ENCODE peak calls at places on chromosomes 6 and 20, in nine cellular contexts. K is LHCN-M2, H is Daoy, Z is NCI-H510A treated with DMSO at 0.1 percent for 48 hours, B is aorta, F is putamen, T is A549, N is foreskin fibroblast, G is H54. P is an unnamed sample.

GRCh38 chr6:140845666-140846065 is 1287.1 kb upstream of the GJE1 start:
- DNase-seq in H (no peak), T (no peak), K (no peak), F (no peak), B (no peak), G (no peak), N (no peak), Z (no peak), P (no peak)

GRCh38 chr6:130473886-130474285 is 108.1 kb downstream of the TMEM200A start:
- DNase-seq in H (no peak), B (no peak), F (no peak), Z (no peak), K (peak; percentile 67), T (no peak), G (peak; percentile 26), N (peak; percentile 90), P (no peak)

GRCh38 chr6:3457710-3458605 is 1.1 kb upstream of the SLC22A23 start:
- DNase-seq in G (no peak), N (no peak), T (peak; percentile 63), H (peak; percentile 30), F (peak; percentile 73), B (no peak), K (no peak), Z (peak; percentile 63), P (peak; percentile 19)

GRCh38 chr6:50791900-50792508 is 26.7 kb upstream of the TFAP2B start:
- DNase-seq in N (no peak), H (peak; percentile 9), F (peak; percentile 19), B (no peak), T (peak; percentile 34), Z (peak; percentile 61), G (peak; percentile 7), K (peak; percentile 28), P (no peak)

GRCh38 chr20:2800590-2801458 is at the start of gene CPXM1:
- DNase-seq in N (no peak), F (no peak), K (no peak), T (no peak), Z (peak; percentile 58), H (peak; percentile 38), G (no peak), B (no peak), P (no peak)

GRCh38 chr6:166905013-166905412 is 51.3 kb downstream of the RNASET2 start:
- DNase-seq in K (no peak), B (no peak), N (no peak), G (no peak), Z (no peak), H (no peak), T (no peak), F (no peak), P (no peak)

GRCh38 chr6:162922816-162923215 is 195.0 kb downstream of the PACRG start:
- DNase-seq in B (no peak), N (no peak), F (no peak), Z (no peak), G (no peak), T (no peak), K (no peak), H (no peak), P (no peak)

GRCh38 chr6:42099340-42100028 is 42.9 kb downstream of the C6orf132 start:
- DNase-seq in F (peak; percentile 17), T (no peak), N (peak; percentile 32), K (peak; percentile 71), Z (no peak), H (peak; percentile 85), B (no peak), G (peak; percentile 77), P (peak; percentile 40)

GRCh38 chr20:22374678-22375590 is 209.4 kb downstream of the FOXA2 start:
- DNase-seq in T (no peak), F (no peak), K (peak; percentile 81), N (no peak), B (no peak), H (peak; percentile 48), G (no peak), Z (peak; percentile 59), P (no peak)

GRCh38 chr6:135675862-135676261 is 175.6 kb upstream of the PDE7B start:
- DNase-seq in Z (no peak), N (peak; percentile 4), G (no peak), K (peak; percentile 60), B (no peak), T (peak; percentile 59), H (peak; percentile 29), F (peak; percentile 67), P (peak; percentile 30)

GRCh38 chr6:28771401-28772267 is 152.2 kb downstream of the TRIM27 start:
- DNase-seq in H (peak; percentile 74), T (no peak), B (no peak), K (no peak), F (no peak), G (no peak), N (no peak), Z (no peak), P (no peak)

GRCh38 chr6:88013015-88013414 is 34.6 kb upstream of the SPACA1 start:
- DNase-seq in H (no peak), B (no peak), Z (peak; percentile 16), N (no peak), K (no peak), G (no peak), T (no peak), F (no peak), P (no peak)

GRCh38 chr20:62734881-62735280 is 26.2 kb downstream of the NTSR1 start:
- DNase-seq in B (peak; percentile 37), G (no peak), N (no peak), F (no peak), Z (no peak), K (no peak), T (no peak), H (no peak), P (no peak)

GRCh38 chr6:168381726-168382458 is 59.1 kb upstream of the SMOC2 start:
- DNase-seq in K (no peak), H (no peak), F (no peak), T (no peak), Z (peak; percentile 19), G (no peak), B (no peak), N (no peak), P (no peak)

P was measured in activated CD4-positive, alpha-beta memory T cell treated with anti-CD3 and anti-CD28 coated beads, Interleukin-2, amount 10 ng/mL, durations not matched to agents 7 days and 5 days.